ENCODE peak calls at places on chromosomes 1 and 21, in five cellular contexts. J is pancreas, C is neural progenitor cell, Q is brain microvascular endothelial cell, A is HCT116. E is an unnamed sample.

GRCh38 chr1:113931456-113931855 is 2.3 kb downstream of the HIPK1 start:
- DNase-seq in A (no peak), J (no peak), C (no peak), Q (peak; percentile 21), E (peak; percentile 49)

GRCh38 chr1:231958448-231958847 is 331.9 kb downstream of the DISC1 start:
- DNase-seq in A (no peak), Q (no peak), C (no peak), J (no peak), E (no peak)

GRCh38 chr1:31658721-31659120 is 14.0 kb upstream of the PEF1 start:
- DNase-seq in Q (peak; percentile 24), A (no peak), J (no peak), C (no peak), E (no peak)

GRCh38 chr1:201327687-201328240 is 44.5 kb downstream of the PKP1 start:
- DNase-seq in A (no peak), J (peak; percentile 36), Q (no peak), C (no peak), E (no peak)

GRCh38 chr1:230977781-230978490 is 725 bp downstream of the TTC13 start:
- DNase-seq in C (peak; percentile 66), Q (no peak), J (peak; percentile 72), A (peak; percentile 19), E (no peak)

GRCh38 chr1:105138445-105138821 is 1388.7 kb downstream of the AMY1C start:
- DNase-seq in Q (no peak), A (no peak), C (no peak), J (no peak), E (no peak)

GRCh38 chr21:14942801-14943490 is 121.9 kb downstream of the NRIP1 start:
- DNase-seq in A (no peak), C (no peak), Q (peak; percentile 45), J (no peak), E (peak; percentile 23)

GRCh38 chr1:192763243-192763642 is 45.6 kb upstream of the RGS2 start:
- DNase-seq in Q (no peak), A (no peak), C (no peak), J (no peak), E (no peak)

GRCh38 chr1:58773406-58773840 is 10.4 kb downstream of the JUN start:
- DNase-seq in A (no peak), C (peak; percentile 21), J (peak; percentile 63), Q (peak; percentile 79), E (no peak)

GRCh38 chr1:177928194-177928593 is 41.7 kb downstream of the SEC16B start:
- DNase-seq in Q (peak; percentile 31), J (no peak), A (no peak), C (peak; percentile 54), E (no peak)

GRCh38 chr1:217432339-217432738 is 198.6 kb downstream of the GPATCH2 start:
- DNase-seq in A (no peak), J (no peak), Q (no peak), C (no peak), E (no peak)

GRCh38 chr1:246801241-246802020 is 77.2 kb downstream of the SCCPDH start:
- DNase-seq in A (no peak), Q (peak; percentile 61), C (no peak), J (no peak), E (no peak)

GRCh38 chr1:181318022-181318857 is 165.1 kb upstream of the CACNA1E start:
- DNase-seq in J (no peak), C (peak; percentile 79), A (no peak), Q (no peak), E (no peak)

GRCh38 chr1:54013393-54014008 is 4.5 kb downstream of the LDLRAD1 start:
- DNase-seq in A (no peak), J (no peak), Q (no peak), C (no peak), E (no peak)

GRCh38 chr1:19974822-19975416 is 4.5 kb downstream of the PLA2G2A start:
- DNase-seq in Q (peak; percentile 64), C (peak; percentile 69), J (no peak), A (peak; percentile 60), E (peak; percentile 42)

GRCh38 chr1:236172041-236172579 is 29.8 kb downstream of the GPR137B start:
- DNase-seq in J (no peak), C (no peak), A (no peak), Q (no peak), E (no peak)

GRCh38 chr1:58794585-58794984 is 10.7 kb upstream of the JUN start:
- DNase-seq in A (no peak), Q (no peak), J (no peak), C (no peak), E (no peak)

GRCh38 chr21:16534408-16535099 is 804.8 kb downstream of the USP25 start:
- DNase-seq in J (peak; percentile 56), A (no peak), Q (no peak), C (no peak), E (no peak)

GRCh38 chr1:155125946-155126493 is 1.7 kb upstream of the EFNA1 start:
- DNase-seq in J (peak; percentile 79), A (no peak), C (peak; percentile 70), Q (no peak), E (no peak)

GRCh38 chr1:196655037-196655436 is 3.2 kb downstream of the CFH start:
- DNase-seq in J (no peak), Q (no peak), A (no peak), C (no peak), E (no peak)

GRCh38 chr1:234639968-234640367 is 30.0 kb upstream of the IRF2BP2 start:
- DNase-seq in J (no peak), Q (no peak), A (no peak), C (no peak), E (no peak)

GRCh38 chr1:43822040-43822439 is 111.6 kb upstream of the ARTN start:
- DNase-seq in Q (peak; percentile 72), A (peak; percentile 90), C (no peak), J (no peak), E (peak; percentile 60)

DNA sequence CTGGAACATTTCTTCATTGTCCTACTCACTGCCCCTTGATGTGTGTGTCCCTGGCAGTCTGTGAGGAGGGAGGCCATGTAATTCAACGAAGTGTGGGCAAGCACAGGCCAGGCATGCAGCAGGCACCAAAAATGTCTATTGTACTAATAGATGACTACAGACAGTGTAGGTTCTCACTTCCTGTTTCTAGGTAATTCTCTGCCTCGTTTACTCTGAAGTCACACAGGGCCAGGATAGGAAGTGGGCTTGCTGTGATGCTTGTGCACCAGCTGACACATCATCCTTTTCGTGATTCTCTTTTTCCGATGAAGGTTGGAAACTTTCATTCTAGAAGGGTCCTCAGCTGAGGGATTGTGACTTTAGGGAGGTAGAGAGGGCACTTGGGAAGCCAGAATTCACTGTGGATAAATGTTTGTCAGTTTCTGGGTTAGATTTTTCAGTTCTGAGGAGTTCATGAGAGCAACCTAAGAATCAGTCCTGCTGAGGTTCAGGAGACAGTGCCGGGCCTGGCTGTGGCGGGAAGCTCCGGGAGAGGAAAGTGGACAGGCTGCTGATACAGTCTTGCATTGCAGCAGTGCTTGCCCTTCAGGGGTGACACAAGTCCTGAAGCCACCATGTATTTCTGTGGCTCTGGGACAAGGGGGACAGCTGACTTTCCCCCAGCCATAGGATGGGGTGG is 4.3 kb upstream of the CSF1 start:
- DNase-seq in J (no peak), C (no peak), Q (no peak), A (no peak), E (no peak)
- H3K27ac ChIP-seq in J (no peak overlapping the region), C (no peak overlapping the region), Q (no peak overlapping the region), A (no peak overlapping the region), E (no peak overlapping the region)

GRCh38 chr1:198099755-198100154 is 57.0 kb upstream of the NEK7 start:
- DNase-seq in J (no peak), C (no peak), A (no peak), Q (no peak), E (no peak)

GRCh38 chr1:198105185-198105584 is 51.6 kb upstream of the NEK7 start:
- DNase-seq in C (peak; percentile 35), Q (no peak), A (no peak), J (no peak), E (no peak)

GRCh38 chr1:198106007-198106406 is 50.8 kb upstream of the NEK7 start:
- DNase-seq in C (no peak), Q (no peak), J (no peak), A (no peak), E (no peak)

GRCh38 chr1:198102454-198102791 is 54.4 kb upstream of the NEK7 start:
- DNase-seq in Q (no peak), C (no peak), J (no peak), A (no peak), E (no peak)

DNA sequence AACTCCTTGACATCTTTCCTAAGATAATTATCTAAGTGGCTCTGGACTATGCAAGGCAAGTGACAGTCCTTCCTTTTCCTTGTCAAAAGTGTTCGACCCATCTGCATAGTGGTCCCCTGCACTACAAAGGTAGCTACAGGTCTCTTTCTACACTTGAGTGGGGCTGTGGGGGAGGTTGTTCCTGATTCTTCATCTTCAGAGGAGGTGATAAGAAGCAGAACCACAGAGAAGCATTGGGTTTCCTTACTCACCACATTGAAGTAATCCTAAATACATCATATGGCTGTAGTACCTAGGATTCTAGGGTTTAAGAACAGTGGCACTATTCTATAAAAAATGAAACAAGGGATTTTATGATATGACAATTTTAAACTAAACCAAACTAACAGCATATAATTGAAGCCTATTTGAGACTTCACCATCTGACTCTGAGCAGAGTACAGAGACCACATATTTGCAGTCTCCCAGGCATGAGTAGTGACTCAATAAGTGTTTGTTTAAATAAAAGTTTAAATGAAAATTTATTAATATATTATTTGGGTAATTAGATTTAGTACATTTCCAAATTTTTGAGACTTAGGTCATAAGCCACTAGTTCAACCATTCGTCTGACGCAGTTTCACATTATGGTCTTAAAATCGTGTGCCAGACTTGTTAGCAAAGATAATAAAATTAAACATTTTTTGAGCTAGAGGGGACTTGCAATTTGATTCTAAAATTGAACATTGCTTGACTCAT is 54.9 kb upstream of the NEK7 start:
- DNase-seq in C (no peak), Q (no peak), A (no peak), J (no peak), E (no peak)
- H3K4me3 ChIP-seq in C (no peak overlapping the region), Q (no peak overlapping the region), A (no peak overlapping the region), J (no peak overlapping the region), E (no peak overlapping the region)

GRCh38 chr1:119674110-119674509 is 26.0 kb upstream of the ZNF697 start:
- DNase-seq in Q (peak; percentile 72), A (no peak), C (peak; percentile 20), J (no peak), E (no peak)
- TF ChIP-seq CTCF in Q (no peak), A (no peak), C (no peak), J (no peak), E (no peak)

GRCh38 chr1:14486401-14487110 is 111.9 kb upstream of the KAZN start:
- DNase-seq in C (no peak), Q (peak; percentile 6), J (no peak), A (no peak), E (no peak)
- H3K27ac ChIP-seq in C (no peak overlapping the region), Q (no peak overlapping the region), J (no peak overlapping the region), A (no peak overlapping the region), E (no peak overlapping the region)

GRCh38 chr1:15954316-15954715 is 21.6 kb downstream of the ZBTB17 start:
- DNase-seq in Q (no peak), J (no peak), C (no peak), A (no peak), E (no peak)
- H3K4me3 ChIP-seq in Q (no peak overlapping the region), J (no peak overlapping the region), C (no peak overlapping the region), A (no peak overlapping the region), E (no peak overlapping the region)